ENCODE peak calls at places on chromosomes 7 and 10, in seven cellular contexts. F, N, H, O, W, L and R are unnamed samples.
A peak's percentile ranks its signal among the peaks of the same experiment; 100 is the strongest.

GRCh38 chr10:110074986-110075664 is 67.3 kb downstream of the ADD3 start:
- DNase-seq in F (peak; percentile 52), N (no peak), H (no peak), O (no peak), W (no peak), L (peak; percentile 87), R (no peak)

GRCh38 chr7:41975854-41976253 is 261.2 kb downstream of the GLI3 start:
- DNase-seq in F (peak; percentile 50), N (no peak), H (no peak), O (no peak), W (no peak), L (peak; percentile 59), R (no peak)

GRCh38 chr10:114618722-114619121 is 39.4 kb downstream of the ABLIM1 start:
- DNase-seq in F (no peak), N (no peak), H (no peak), O (no peak), W (no peak), L (no peak), R (no peak)

GRCh38 chr10:112082134-112082533 is 101.4 kb downstream of the GPAM start:
- DNase-seq in F (no peak), N (no peak), H (no peak), O (no peak), W (peak; percentile 3), L (no peak), R (no peak)

GRCh38 chr7:143299840-143300239 is 11.7 kb downstream of the CASP2 start:
- DNase-seq in F (peak; percentile 44), N (peak; percentile 54), H (no peak), O (peak; percentile 44), W (peak; percentile 19), L (peak; percentile 20), R (peak; percentile 59)

GRCh38 chr7:144011458-144012230 is 11.5 kb downstream of the OR6B1 start:
- DNase-seq in F (no peak), N (no peak), H (no peak), O (no peak), W (no peak), L (peak; percentile 26), R (no peak)

GRCh38 chr7:37216156-37216839 is 232.4 kb downstream of the ELMO1 start:
- DNase-seq in F (no peak), N (no peak), H (no peak), O (no peak), W (no peak), L (no peak), R (no peak)

GRCh38 chr7:137718360-137718759 is 128.4 kb downstream of the DGKI start:
- DNase-seq in F (peak; percentile 43), N (no peak), H (peak; percentile 49), O (no peak), W (no peak), L (peak; percentile 40), R (no peak)

GRCh38 chr7:106139253-106140251 is 27.4 kb upstream of the SYPL1 start:
- DNase-seq in F (no peak), N (no peak), H (peak; percentile 49), O (no peak), W (no peak), L (peak; percentile 22), R (no peak)

GRCh38 chr10:6200588-6201510 is 1.9 kb upstream of the PFKFB3 start:
- DNase-seq in F (peak; percentile 30), N (peak; percentile 27), H (peak; percentile 38), O (peak; percentile 41), W (no peak), L (peak; percentile 39), R (no peak)